ENCODE peak calls at places on chromosomes 2 and 18, in ten cellular contexts. One of them, this sample, is unnamed.

GRCh38 chr18:75156831-75157230 is 52.1 kb downstream of the PTGR3 start:
- DNase-seq in HT-29: no peak
- DNase-seq in stromal cell of bone marrow: no peak
- DNase-seq in tibial artery: no peak
- DNase-seq in GM13976: no peak
- DNase-seq in ACHN: no peak
- DNase-seq in stimulated activated CD4-positive, alpha-beta T cell treated with anti-CD3 and anti-CD28 coated beads, TNF-alpha, amount 100 ng/mL, for 1 hour: no peak
- DNase-seq in stimulated activated naive B cell treated with anti-CD40 and anti-IgM and Interleukin-4, amounts not matched to agents 10 μg/mL and 1 μg/mL and 100 μg/mL, for 72 hours: no peak
- DNase-seq in colonic mucosa: no peak
- DNase-seq in activated naive CD8-positive, alpha-beta T cell treated with anti-CD3 and anti-CD28 coated beads, Interleukin-2, amount 10 ng/mL, durations not matched to agents 7 days and 5 days: no peak
- DNase-seq in this sample: no peak

GRCh38 chr18:26547302-26548143 is 830 bp downstream of the KCTD1 start:
- DNase-seq in colonic mucosa: peak
- DNase-seq in HT-29: no peak
- DNase-seq in activated naive CD8-positive, alpha-beta T cell treated with anti-CD3 and anti-CD28 coated beads, Interleukin-2, amount 10 ng/mL, durations not matched to agents 7 days and 5 days: peak
- DNase-seq in tibial artery: peak
- DNase-seq in stimulated activated naive B cell treated with anti-CD40 and anti-IgM and Interleukin-4, amounts not matched to agents 10 μg/mL and 1 μg/mL and 100 μg/mL, for 72 hours: peak
- DNase-seq in GM13976: peak
- DNase-seq in stromal cell of bone marrow: peak
- DNase-seq in stimulated activated CD4-positive, alpha-beta T cell treated with anti-CD3 and anti-CD28 coated beads, TNF-alpha, amount 100 ng/mL, for 1 hour: peak
- DNase-seq in ACHN: no peak
- DNase-seq in this sample: peak

GRCh38 chr2:97701851-97702465 is 11.4 kb upstream of the ZAP70 start:
- DNase-seq in stromal cell of bone marrow: no peak
- DNase-seq in stimulated activated CD4-positive, alpha-beta T cell treated with anti-CD3 and anti-CD28 coated beads, TNF-alpha, amount 100 ng/mL, for 1 hour: no peak
- DNase-seq in ACHN: no peak
- DNase-seq in GM13976: no peak
- DNase-seq in tibial artery: no peak
- DNase-seq in HT-29: no peak
- DNase-seq in stimulated activated naive B cell treated with anti-CD40 and anti-IgM and Interleukin-4, amounts not matched to agents 10 μg/mL and 1 μg/mL and 100 μg/mL, for 72 hours: no peak
- DNase-seq in colonic mucosa: no peak
- DNase-seq in activated naive CD8-positive, alpha-beta T cell treated with anti-CD3 and anti-CD28 coated beads, Interleukin-2, amount 10 ng/mL, durations not matched to agents 7 days and 5 days: peak
- DNase-seq in this sample: no peak

GRCh38 chr2:240947607-240948006 is 41.5 kb downstream of the CROCC2 start:
- DNase-seq in ACHN: no peak
- DNase-seq in HT-29: no peak
- DNase-seq in stromal cell of bone marrow: no peak
- DNase-seq in stimulated activated CD4-positive, alpha-beta T cell treated with anti-CD3 and anti-CD28 coated beads, TNF-alpha, amount 100 ng/mL, for 1 hour: no peak
- DNase-seq in GM13976: no peak
- DNase-seq in colonic mucosa: no peak
- DNase-seq in stimulated activated naive B cell treated with anti-CD40 and anti-IgM and Interleukin-4, amounts not matched to agents 10 μg/mL and 1 μg/mL and 100 μg/mL, for 72 hours: no peak
- DNase-seq in tibial artery: no peak
- DNase-seq in activated naive CD8-positive, alpha-beta T cell treated with anti-CD3 and anti-CD28 coated beads, Interleukin-2, amount 10 ng/mL, durations not matched to agents 7 days and 5 days: no peak
- DNase-seq in this sample: peak

GRCh38 chr2:219570194-219570923 is 980 bp downstream of the OBSL1 start:
- DNase-seq in ACHN: peak
- DNase-seq in HT-29: no peak
- DNase-seq in colonic mucosa: no peak
- DNase-seq in activated naive CD8-positive, alpha-beta T cell treated with anti-CD3 and anti-CD28 coated beads, Interleukin-2, amount 10 ng/mL, durations not matched to agents 7 days and 5 days: no peak
- DNase-seq in tibial artery: no peak
- DNase-seq in stromal cell of bone marrow: no peak
- DNase-seq in stimulated activated naive B cell treated with anti-CD40 and anti-IgM and Interleukin-4, amounts not matched to agents 10 μg/mL and 1 μg/mL and 100 μg/mL, for 72 hours: no peak
- DNase-seq in GM13976: no peak
- DNase-seq in stimulated activated CD4-positive, alpha-beta T cell treated with anti-CD3 and anti-CD28 coated beads, TNF-alpha, amount 100 ng/mL, for 1 hour: no peak
- DNase-seq in this sample: no peak

GRCh38 chr2:88220733-88221132 is 50.6 kb downstream of the THNSL2 start:
- DNase-seq in stimulated activated naive B cell treated with anti-CD40 and anti-IgM and Interleukin-4, amounts not matched to agents 10 μg/mL and 1 μg/mL and 100 μg/mL, for 72 hours: no peak
- DNase-seq in HT-29: no peak
- DNase-seq in activated naive CD8-positive, alpha-beta T cell treated with anti-CD3 and anti-CD28 coated beads, Interleukin-2, amount 10 ng/mL, durations not matched to agents 7 days and 5 days: no peak
- DNase-seq in stimulated activated CD4-positive, alpha-beta T cell treated with anti-CD3 and anti-CD28 coated beads, TNF-alpha, amount 100 ng/mL, for 1 hour: no peak
- DNase-seq in ACHN: no peak
- DNase-seq in GM13976: no peak
- DNase-seq in tibial artery: no peak
- DNase-seq in colonic mucosa: no peak
- DNase-seq in stromal cell of bone marrow: no peak
- DNase-seq in this sample: no peak

GRCh38 chr2:172103471-172104292 is 982 bp upstream of the DLX2 start:
- DNase-seq in ACHN: peak
- DNase-seq in stimulated activated naive B cell treated with anti-CD40 and anti-IgM and Interleukin-4, amounts not matched to agents 10 μg/mL and 1 μg/mL and 100 μg/mL, for 72 hours: peak
- DNase-seq in tibial artery: peak
- DNase-seq in GM13976: peak
- DNase-seq in HT-29: peak
- DNase-seq in activated naive CD8-positive, alpha-beta T cell treated with anti-CD3 and anti-CD28 coated beads, Interleukin-2, amount 10 ng/mL, durations not matched to agents 7 days and 5 days: peak
- DNase-seq in stromal cell of bone marrow: peak
- DNase-seq in colonic mucosa: peak
- DNase-seq in stimulated activated CD4-positive, alpha-beta T cell treated with anti-CD3 and anti-CD28 coated beads, TNF-alpha, amount 100 ng/mL, for 1 hour: peak
- DNase-seq in this sample: peak

GRCh38 chr18:9810216-9810804 is 75.5 kb upstream of the TXNDC2 start:
- DNase-seq in ACHN: no peak
- DNase-seq in GM13976: no peak
- DNase-seq in tibial artery: no peak
- DNase-seq in HT-29: no peak
- DNase-seq in colonic mucosa: no peak
- DNase-seq in stimulated activated CD4-positive, alpha-beta T cell treated with anti-CD3 and anti-CD28 coated beads, TNF-alpha, amount 100 ng/mL, for 1 hour: no peak
- DNase-seq in activated naive CD8-positive, alpha-beta T cell treated with anti-CD3 and anti-CD28 coated beads, Interleukin-2, amount 10 ng/mL, durations not matched to agents 7 days and 5 days: no peak
- DNase-seq in stimulated activated naive B cell treated with anti-CD40 and anti-IgM and Interleukin-4, amounts not matched to agents 10 μg/mL and 1 μg/mL and 100 μg/mL, for 72 hours: no peak
- DNase-seq in stromal cell of bone marrow: no peak
- DNase-seq in this sample: no peak

GRCh38 chr2:108945969-108946368 is 43.1 kb downstream of the EDAR start:
- DNase-seq in stimulated activated naive B cell treated with anti-CD40 and anti-IgM and Interleukin-4, amounts not matched to agents 10 μg/mL and 1 μg/mL and 100 μg/mL, for 72 hours: no peak
- DNase-seq in stromal cell of bone marrow: no peak
- DNase-seq in colonic mucosa: no peak
- DNase-seq in tibial artery: peak
- DNase-seq in activated naive CD8-positive, alpha-beta T cell treated with anti-CD3 and anti-CD28 coated beads, Interleukin-2, amount 10 ng/mL, durations not matched to agents 7 days and 5 days: no peak
- DNase-seq in HT-29: no peak
- DNase-seq in GM13976: no peak
- DNase-seq in ACHN: no peak
- DNase-seq in stimulated activated CD4-positive, alpha-beta T cell treated with anti-CD3 and anti-CD28 coated beads, TNF-alpha, amount 100 ng/mL, for 1 hour: no peak
- DNase-seq in this sample: no peak

GRCh38 chr18:37422116-37422515 is 143.5 kb downstream of the CELF4 start:
- DNase-seq in stimulated activated CD4-positive, alpha-beta T cell treated with anti-CD3 and anti-CD28 coated beads, TNF-alpha, amount 100 ng/mL, for 1 hour: no peak
- DNase-seq in stromal cell of bone marrow: no peak
- DNase-seq in activated naive CD8-positive, alpha-beta T cell treated with anti-CD3 and anti-CD28 coated beads, Interleukin-2, amount 10 ng/mL, durations not matched to agents 7 days and 5 days: no peak
- DNase-seq in GM13976: no peak
- DNase-seq in ACHN: no peak
- DNase-seq in tibial artery: no peak
- DNase-seq in colonic mucosa: no peak
- DNase-seq in stimulated activated naive B cell treated with anti-CD40 and anti-IgM and Interleukin-4, amounts not matched to agents 10 μg/mL and 1 μg/mL and 100 μg/mL, for 72 hours: no peak
- DNase-seq in HT-29: no peak
- DNase-seq in this sample: no peak

GRCh38 chr2:10372195-10372861 is 69.6 kb downstream of the HPCAL1 start:
- DNase-seq in stimulated activated naive B cell treated with anti-CD40 and anti-IgM and Interleukin-4, amounts not matched to agents 10 μg/mL and 1 μg/mL and 100 μg/mL, for 72 hours: no peak
- DNase-seq in GM13976: no peak
- DNase-seq in activated naive CD8-positive, alpha-beta T cell treated with anti-CD3 and anti-CD28 coated beads, Interleukin-2, amount 10 ng/mL, durations not matched to agents 7 days and 5 days: no peak
- DNase-seq in colonic mucosa: no peak
- DNase-seq in stromal cell of bone marrow: no peak
- DNase-seq in stimulated activated CD4-positive, alpha-beta T cell treated with anti-CD3 and anti-CD28 coated beads, TNF-alpha, amount 100 ng/mL, for 1 hour: no peak
- DNase-seq in tibial artery: no peak
- DNase-seq in HT-29: no peak
- DNase-seq in ACHN: no peak
- DNase-seq in this sample: no peak

GRCh38 chr2:236743623-236744280 is 174.1 kb downstream of the ACKR3 start:
- DNase-seq in tibial artery: no peak
- DNase-seq in colonic mucosa: no peak
- DNase-seq in stimulated activated CD4-positive, alpha-beta T cell treated with anti-CD3 and anti-CD28 coated beads, TNF-alpha, amount 100 ng/mL, for 1 hour: no peak
- DNase-seq in ACHN: no peak
- DNase-seq in activated naive CD8-positive, alpha-beta T cell treated with anti-CD3 and anti-CD28 coated beads, Interleukin-2, amount 10 ng/mL, durations not matched to agents 7 days and 5 days: no peak
- DNase-seq in stimulated activated naive B cell treated with anti-CD40 and anti-IgM and Interleukin-4, amounts not matched to agents 10 μg/mL and 1 μg/mL and 100 μg/mL, for 72 hours: no peak
- DNase-seq in HT-29: no peak
- DNase-seq in stromal cell of bone marrow: peak
- DNase-seq in GM13976: no peak
- DNase-seq in this sample: no peak

GRCh38 chr2:84022810-84023431 is 436.2 kb downstream of the SUCLG1 start:
- DNase-seq in stimulated activated CD4-positive, alpha-beta T cell treated with anti-CD3 and anti-CD28 coated beads, TNF-alpha, amount 100 ng/mL, for 1 hour: no peak
- DNase-seq in ACHN: peak
- DNase-seq in activated naive CD8-positive, alpha-beta T cell treated with anti-CD3 and anti-CD28 coated beads, Interleukin-2, amount 10 ng/mL, durations not matched to agents 7 days and 5 days: no peak
- DNase-seq in HT-29: peak
- DNase-seq in stromal cell of bone marrow: peak
- DNase-seq in tibial artery: no peak
- DNase-seq in stimulated activated naive B cell treated with anti-CD40 and anti-IgM and Interleukin-4, amounts not matched to agents 10 μg/mL and 1 μg/mL and 100 μg/mL, for 72 hours: no peak
- DNase-seq in GM13976: peak
- DNase-seq in colonic mucosa: peak
- DNase-seq in this sample: no peak

GRCh38 chr2:27154990-27155615 is 6.3 kb downstream of the TCF23 start:
- DNase-seq in HT-29: no peak
- DNase-seq in stimulated activated CD4-positive, alpha-beta T cell treated with anti-CD3 and anti-CD28 coated beads, TNF-alpha, amount 100 ng/mL, for 1 hour: no peak
- DNase-seq in stromal cell of bone marrow: no peak
- DNase-seq in ACHN: no peak
- DNase-seq in activated naive CD8-positive, alpha-beta T cell treated with anti-CD3 and anti-CD28 coated beads, Interleukin-2, amount 10 ng/mL, durations not matched to agents 7 days and 5 days: no peak
- DNase-seq in stimulated activated naive B cell treated with anti-CD40 and anti-IgM and Interleukin-4, amounts not matched to agents 10 μg/mL and 1 μg/mL and 100 μg/mL, for 72 hours: no peak
- DNase-seq in GM13976: no peak
- DNase-seq in tibial artery: peak
- DNase-seq in colonic mucosa: no peak
- DNase-seq in this sample: no peak

GRCh38 chr2:228157841-228158240 is 23.6 kb downstream of the SPHKAP start:
- DNase-seq in stimulated activated CD4-positive, alpha-beta T cell treated with anti-CD3 and anti-CD28 coated beads, TNF-alpha, amount 100 ng/mL, for 1 hour: no peak
- DNase-seq in colonic mucosa: no peak
- DNase-seq in ACHN: no peak
- DNase-seq in stimulated activated naive B cell treated with anti-CD40 and anti-IgM and Interleukin-4, amounts not matched to agents 10 μg/mL and 1 μg/mL and 100 μg/mL, for 72 hours: no peak
- DNase-seq in HT-29: no peak
- DNase-seq in activated naive CD8-positive, alpha-beta T cell treated with anti-CD3 and anti-CD28 coated beads, Interleukin-2, amount 10 ng/mL, durations not matched to agents 7 days and 5 days: no peak
- DNase-seq in GM13976: no peak
- DNase-seq in stromal cell of bone marrow: no peak
- DNase-seq in tibial artery: no peak
- DNase-seq in this sample: no peak

GRCh38 chr18:35578481-35578880 is 3.1 kb upstream of the GALNT1 start:
- DNase-seq in GM13976: no peak
- DNase-seq in tibial artery: no peak
- DNase-seq in activated naive CD8-positive, alpha-beta T cell treated with anti-CD3 and anti-CD28 coated beads, Interleukin-2, amount 10 ng/mL, durations not matched to agents 7 days and 5 days: no peak
- DNase-seq in stimulated activated CD4-positive, alpha-beta T cell treated with anti-CD3 and anti-CD28 coated beads, TNF-alpha, amount 100 ng/mL, for 1 hour: no peak
- DNase-seq in ACHN: no peak
- DNase-seq in colonic mucosa: no peak
- DNase-seq in HT-29: no peak
- DNase-seq in stromal cell of bone marrow: no peak
- DNase-seq in stimulated activated naive B cell treated with anti-CD40 and anti-IgM and Interleukin-4, amounts not matched to agents 10 μg/mL and 1 μg/mL and 100 μg/mL, for 72 hours: no peak
- DNase-seq in this sample: no peak

GRCh38 chr2:231000211-231000904 is 4.4 kb downstream of the SPATA3 start:
- DNase-seq in tibial artery: no peak
- DNase-seq in colonic mucosa: peak
- DNase-seq in stromal cell of bone marrow: no peak
- DNase-seq in GM13976: no peak
- DNase-seq in stimulated activated naive B cell treated with anti-CD40 and anti-IgM and Interleukin-4, amounts not matched to agents 10 μg/mL and 1 μg/mL and 100 μg/mL, for 72 hours: no peak
- DNase-seq in ACHN: no peak
- DNase-seq in activated naive CD8-positive, alpha-beta T cell treated with anti-CD3 and anti-CD28 coated beads, Interleukin-2, amount 10 ng/mL, durations not matched to agents 7 days and 5 days: no peak
- DNase-seq in stimulated activated CD4-positive, alpha-beta T cell treated with anti-CD3 and anti-CD28 coated beads, TNF-alpha, amount 100 ng/mL, for 1 hour: no peak
- DNase-seq in HT-29: peak
- DNase-seq in this sample: no peak

GRCh38 chr2:158755310-158755709 is 39.8 kb upstream of the DAPL1 start:
- DNase-seq in stimulated activated CD4-positive, alpha-beta T cell treated with anti-CD3 and anti-CD28 coated beads, TNF-alpha, amount 100 ng/mL, for 1 hour: no peak
- DNase-seq in activated naive CD8-positive, alpha-beta T cell treated with anti-CD3 and anti-CD28 coated beads, Interleukin-2, amount 10 ng/mL, durations not matched to agents 7 days and 5 days: no peak
- DNase-seq in GM13976: no peak
- DNase-seq in stimulated activated naive B cell treated with anti-CD40 and anti-IgM and Interleukin-4, amounts not matched to agents 10 μg/mL and 1 μg/mL and 100 μg/mL, for 72 hours: no peak
- DNase-seq in colonic mucosa: no peak
- DNase-seq in ACHN: no peak
- DNase-seq in stromal cell of bone marrow: no peak
- DNase-seq in HT-29: no peak
- DNase-seq in tibial artery: no peak
- DNase-seq in this sample: no peak

GRCh38 chr2:136025057-136025973 is 39.9 kb upstream of the DARS1 start:
- DNase-seq in HT-29: peak
- DNase-seq in GM13976: peak
- DNase-seq in ACHN: no peak
- DNase-seq in stimulated activated naive B cell treated with anti-CD40 and anti-IgM and Interleukin-4, amounts not matched to agents 10 μg/mL and 1 μg/mL and 100 μg/mL, for 72 hours: peak
- DNase-seq in tibial artery: no peak
- DNase-seq in colonic mucosa: peak
- DNase-seq in activated naive CD8-positive, alpha-beta T cell treated with anti-CD3 and anti-CD28 coated beads, Interleukin-2, amount 10 ng/mL, durations not matched to agents 7 days and 5 days: peak
- DNase-seq in stromal cell of bone marrow: peak
- DNase-seq in stimulated activated CD4-positive, alpha-beta T cell treated with anti-CD3 and anti-CD28 coated beads, TNF-alpha, amount 100 ng/mL, for 1 hour: no peak
- DNase-seq in this sample: peak

GRCh38 chr2:66030553-66030952 is 404.4 kb upstream of the MEIS1 start:
- DNase-seq in colonic mucosa: no peak
- DNase-seq in GM13976: no peak
- DNase-seq in stromal cell of bone marrow: no peak
- DNase-seq in stimulated activated CD4-positive, alpha-beta T cell treated with anti-CD3 and anti-CD28 coated beads, TNF-alpha, amount 100 ng/mL, for 1 hour: no peak
- DNase-seq in ACHN: peak
- DNase-seq in activated naive CD8-positive, alpha-beta T cell treated with anti-CD3 and anti-CD28 coated beads, Interleukin-2, amount 10 ng/mL, durations not matched to agents 7 days and 5 days: no peak
- DNase-seq in tibial artery: no peak
- DNase-seq in stimulated activated naive B cell treated with anti-CD40 and anti-IgM and Interleukin-4, amounts not matched to agents 10 μg/mL and 1 μg/mL and 100 μg/mL, for 72 hours: no peak
- DNase-seq in HT-29: peak
- DNase-seq in this sample: no peak

GRCh38 chr2:135798275-135798705 is 38.7 kb downstream of the LCT start:
- DNase-seq in stimulated activated CD4-positive, alpha-beta T cell treated with anti-CD3 and anti-CD28 coated beads, TNF-alpha, amount 100 ng/mL, for 1 hour: no peak
- DNase-seq in colonic mucosa: no peak
- DNase-seq in stimulated activated naive B cell treated with anti-CD40 and anti-IgM and Interleukin-4, amounts not matched to agents 10 μg/mL and 1 μg/mL and 100 μg/mL, for 72 hours: no peak
- DNase-seq in ACHN: no peak
- DNase-seq in stromal cell of bone marrow: no peak
- DNase-seq in GM13976: no peak
- DNase-seq in HT-29: no peak
- DNase-seq in tibial artery: no peak
- DNase-seq in activated naive CD8-positive, alpha-beta T cell treated with anti-CD3 and anti-CD28 coated beads, Interleukin-2, amount 10 ng/mL, durations not matched to agents 7 days and 5 days: no peak
- DNase-seq in this sample: no peak

GRCh38 chr18:75211002-75211621 is 515 bp downstream of the TSHZ1 start:
- DNase-seq in HT-29: no peak
- DNase-seq in GM13976: peak
- DNase-seq in stimulated activated CD4-positive, alpha-beta T cell treated with anti-CD3 and anti-CD28 coated beads, TNF-alpha, amount 100 ng/mL, for 1 hour: no peak
- DNase-seq in stimulated activated naive B cell treated with anti-CD40 and anti-IgM and Interleukin-4, amounts not matched to agents 10 μg/mL and 1 μg/mL and 100 μg/mL, for 72 hours: no peak
- DNase-seq in tibial artery: no peak
- DNase-seq in stromal cell of bone marrow: no peak
- DNase-seq in ACHN: peak
- DNase-seq in colonic mucosa: peak
- DNase-seq in activated naive CD8-positive, alpha-beta T cell treated with anti-CD3 and anti-CD28 coated beads, Interleukin-2, amount 10 ng/mL, durations not matched to agents 7 days and 5 days: peak
- DNase-seq in this sample: peak

GRCh38 chr18:53798516-53798915 is 426.0 kb downstream of the MBD2 start:
- DNase-seq in stimulated activated CD4-positive, alpha-beta T cell treated with anti-CD3 and anti-CD28 coated beads, TNF-alpha, amount 100 ng/mL, for 1 hour: no peak
- DNase-seq in tibial artery: no peak
- DNase-seq in colonic mucosa: no peak
- DNase-seq in ACHN: no peak
- DNase-seq in stromal cell of bone marrow: no peak
- DNase-seq in GM13976: no peak
- DNase-seq in stimulated activated naive B cell treated with anti-CD40 and anti-IgM and Interleukin-4, amounts not matched to agents 10 μg/mL and 1 μg/mL and 100 μg/mL, for 72 hours: no peak
- DNase-seq in activated naive CD8-positive, alpha-beta T cell treated with anti-CD3 and anti-CD28 coated beads, Interleukin-2, amount 10 ng/mL, durations not matched to agents 7 days and 5 days: no peak
- DNase-seq in HT-29: no peak
- DNase-seq in this sample: no peak

GRCh38 chr2:191818725-191819333 is 28.1 kb downstream of the CAVIN2 start:
- DNase-seq in tibial artery: no peak
- DNase-seq in stromal cell of bone marrow: no peak
- DNase-seq in GM13976: no peak
- DNase-seq in HT-29: no peak
- DNase-seq in activated naive CD8-positive, alpha-beta T cell treated with anti-CD3 and anti-CD28 coated beads, Interleukin-2, amount 10 ng/mL, durations not matched to agents 7 days and 5 days: no peak
- DNase-seq in stimulated activated CD4-positive, alpha-beta T cell treated with anti-CD3 and anti-CD28 coated beads, TNF-alpha, amount 100 ng/mL, for 1 hour: no peak
- DNase-seq in ACHN: no peak
- DNase-seq in stimulated activated naive B cell treated with anti-CD40 and anti-IgM and Interleukin-4, amounts not matched to agents 10 μg/mL and 1 μg/mL and 100 μg/mL, for 72 hours: no peak
- DNase-seq in colonic mucosa: no peak
- DNase-seq in this sample: no peak

GRCh38 chr2:231321556-231322334 is 73.8 kb upstream of the B3GNT7 start:
- DNase-seq in colonic mucosa: no peak
- DNase-seq in GM13976: no peak
- DNase-seq in stimulated activated naive B cell treated with anti-CD40 and anti-IgM and Interleukin-4, amounts not matched to agents 10 μg/mL and 1 μg/mL and 100 μg/mL, for 72 hours: peak
- DNase-seq in stromal cell of bone marrow: no peak
- DNase-seq in ACHN: no peak
- DNase-seq in stimulated activated CD4-positive, alpha-beta T cell treated with anti-CD3 and anti-CD28 coated beads, TNF-alpha, amount 100 ng/mL, for 1 hour: no peak
- DNase-seq in tibial artery: peak
- DNase-seq in activated naive CD8-positive, alpha-beta T cell treated with anti-CD3 and anti-CD28 coated beads, Interleukin-2, amount 10 ng/mL, durations not matched to agents 7 days and 5 days: no peak
- DNase-seq in HT-29: no peak
- DNase-seq in this sample: no peak

GRCh38 chr2:37052600-37053332 is 31.4 kb downstream of the HEATR5B start:
- DNase-seq in GM13976: no peak
- DNase-seq in stromal cell of bone marrow: peak
- DNase-seq in stimulated activated naive B cell treated with anti-CD40 and anti-IgM and Interleukin-4, amounts not matched to agents 10 μg/mL and 1 μg/mL and 100 μg/mL, for 72 hours: no peak
- DNase-seq in activated naive CD8-positive, alpha-beta T cell treated with anti-CD3 and anti-CD28 coated beads, Interleukin-2, amount 10 ng/mL, durations not matched to agents 7 days and 5 days: no peak
- DNase-seq in HT-29: no peak
- DNase-seq in ACHN: no peak
- DNase-seq in stimulated activated CD4-positive, alpha-beta T cell treated with anti-CD3 and anti-CD28 coated beads, TNF-alpha, amount 100 ng/mL, for 1 hour: no peak
- DNase-seq in colonic mucosa: no peak
- DNase-seq in tibial artery: no peak
- DNase-seq in this sample: no peak

GRCh38 chr2:10214179-10214578 is 88.5 kb upstream of the HPCAL1 start:
- DNase-seq in stimulated activated CD4-positive, alpha-beta T cell treated with anti-CD3 and anti-CD28 coated beads, TNF-alpha, amount 100 ng/mL, for 1 hour: no peak
- DNase-seq in stromal cell of bone marrow: no peak
- DNase-seq in tibial artery: no peak
- DNase-seq in activated naive CD8-positive, alpha-beta T cell treated with anti-CD3 and anti-CD28 coated beads, Interleukin-2, amount 10 ng/mL, durations not matched to agents 7 days and 5 days: no peak
- DNase-seq in HT-29: no peak
- DNase-seq in ACHN: no peak
- DNase-seq in GM13976: no peak
- DNase-seq in colonic mucosa: no peak
- DNase-seq in stimulated activated naive B cell treated with anti-CD40 and anti-IgM and Interleukin-4, amounts not matched to agents 10 μg/mL and 1 μg/mL and 100 μg/mL, for 72 hours: no peak
- DNase-seq in this sample: no peak

GRCh38 chr2:204274991-204275390 is 270.3 kb upstream of the PARD3B start:
- DNase-seq in GM13976: no peak
- DNase-seq in colonic mucosa: no peak
- DNase-seq in stromal cell of bone marrow: no peak
- DNase-seq in tibial artery: no peak
- DNase-seq in activated naive CD8-positive, alpha-beta T cell treated with anti-CD3 and anti-CD28 coated beads, Interleukin-2, amount 10 ng/mL, durations not matched to agents 7 days and 5 days: no peak
- DNase-seq in HT-29: no peak
- DNase-seq in ACHN: no peak
- DNase-seq in stimulated activated CD4-positive, alpha-beta T cell treated with anti-CD3 and anti-CD28 coated beads, TNF-alpha, amount 100 ng/mL, for 1 hour: no peak
- DNase-seq in stimulated activated naive B cell treated with anti-CD40 and anti-IgM and Interleukin-4, amounts not matched to agents 10 μg/mL and 1 μg/mL and 100 μg/mL, for 72 hours: no peak
- DNase-seq in this sample: no peak

This sample was measured in activated effector memory CD4-positive, alpha-beta T cell treated with anti-CD3 and anti-CD28 coated beads, Interleukin-2, amount 50 U/mL, for 16 hours.